ENCODE peak calls at places on chromosomes 4 and X, in five cellular contexts. R is left ventricle myocardium inferior, N is cardiac fibroblast, I is choroid plexus epithelial cell, V is A673. A is an unnamed sample.

GRCh38 chrX:74449937-74450330 is 28.6 kb downstream of the SLC16A2 start:
- DNase-seq in R (no peak), N (no peak), I (peak), V (no peak), A (peak)

GRCh38 chr4:96164814-96165351 is 325.0 kb downstream of the PDHA2 start:
- DNase-seq in R (no peak), N (peak), I (peak), V (no peak), A (peak)

GRCh38 chr4:121728066-121728465 is 31.3 kb upstream of the ANXA5 start:
- DNase-seq in R (no peak), N (peak), I (peak), V (no peak), A (peak)

GRCh38 chr4:148515248-148515647 is 73.0 kb upstream of the NR3C2 start:
- DNase-seq in R (no peak), N (peak), I (peak), V (peak), A (no peak)

GRCh38 chr4:185394568-185395254 is 1.0 kb downstream of the LRP2BP start:
- DNase-seq in R (no peak), N (no peak), I (no peak), V (no peak), A (peak)

GRCh38 chr4:98542011-98542410 is 116.4 kb downstream of the TSPAN5 start:
- DNase-seq in R (no peak), N (no peak), I (no peak), V (no peak), A (no peak)

GRCh38 chr4:108619372-108620100 is 840 bp upstream of the RPL34 start:
- DNase-seq in R (no peak), N (no peak), I (no peak), V (no peak), A (no peak)

GRCh38 chrX:77946571-77946970 is 22.9 kb downstream of the PGAM4 start:
- DNase-seq in R (no peak), N (no peak), I (no peak), V (no peak), A (no peak)

GRCh38 chr4:4625488-4625887 is 83.6 kb upstream of the STX18 start:
- DNase-seq in R (no peak), N (peak), I (peak), V (no peak), A (peak)

GRCh38 chr4:83651846-83652245 is 115.9 kb downstream of the GPAT3 start:
- DNase-seq in R (no peak), N (no peak), I (no peak), V (no peak), A (peak)

GRCh38 chr4:12393631-12394262 is 965.1 kb upstream of the HS3ST1 start:
- DNase-seq in R (no peak), N (peak), I (peak), V (no peak), A (no peak)

GRCh38 chrX:153499876-153500275 is 5.1 kb downstream of the BGN start:
- DNase-seq in R (peak), N (no peak), I (no peak), V (no peak), A (no peak)

GRCh38 chrX:8971116-8971515 is 62.8 kb downstream of the FAM9B start:
- DNase-seq in R (no peak), N (peak), I (peak), V (peak), A (peak)

GRCh38 chr4:11765849-11766453 is 337.3 kb upstream of the HS3ST1 start:
- DNase-seq in R (no peak), N (peak), I (peak), V (peak), A (no peak)

GRCh38 chrX:12360991-12361598 is 222.8 kb downstream of the FRMPD4 start:
- DNase-seq in R (no peak), N (peak), I (no peak), V (no peak), A (peak)

GRCh38 chr4:8240211-8241041 is 29.1 kb upstream of the HTRA3 start:
- DNase-seq in R (no peak), N (no peak), I (no peak), V (no peak), A (no peak)

GRCh38 chr4:17103231-17103630 is 204.8 kb upstream of the LDB2 start:
- DNase-seq in R (no peak), N (peak), I (peak), V (no peak), A (peak)

GRCh38 chr4:123777297-123777859 is 380.8 kb downstream of the SPRY1 start:
- DNase-seq in R (peak), N (peak), I (no peak), V (no peak), A (no peak)

GRCh38 chr4:186058253-186058979 is 10.5 kb upstream of the TLR3 start:
- DNase-seq in R (no peak), N (no peak), I (no peak), V (no peak), A (no peak)

GRCh38 chr4:16686195-16686594 is 212.2 kb downstream of the LDB2 start:
- DNase-seq in R (no peak), N (peak), I (peak), V (peak), A (peak)

GRCh38 chr4:37453004-37453360 is 208.4 kb downstream of the NWD2 start:
- DNase-seq in R (no peak), N (peak), I (peak), V (peak), A (peak)
- TF ChIP-seq CTCF in R (peak), N (peak), I (peak), V (peak), A (peak)

DNA sequence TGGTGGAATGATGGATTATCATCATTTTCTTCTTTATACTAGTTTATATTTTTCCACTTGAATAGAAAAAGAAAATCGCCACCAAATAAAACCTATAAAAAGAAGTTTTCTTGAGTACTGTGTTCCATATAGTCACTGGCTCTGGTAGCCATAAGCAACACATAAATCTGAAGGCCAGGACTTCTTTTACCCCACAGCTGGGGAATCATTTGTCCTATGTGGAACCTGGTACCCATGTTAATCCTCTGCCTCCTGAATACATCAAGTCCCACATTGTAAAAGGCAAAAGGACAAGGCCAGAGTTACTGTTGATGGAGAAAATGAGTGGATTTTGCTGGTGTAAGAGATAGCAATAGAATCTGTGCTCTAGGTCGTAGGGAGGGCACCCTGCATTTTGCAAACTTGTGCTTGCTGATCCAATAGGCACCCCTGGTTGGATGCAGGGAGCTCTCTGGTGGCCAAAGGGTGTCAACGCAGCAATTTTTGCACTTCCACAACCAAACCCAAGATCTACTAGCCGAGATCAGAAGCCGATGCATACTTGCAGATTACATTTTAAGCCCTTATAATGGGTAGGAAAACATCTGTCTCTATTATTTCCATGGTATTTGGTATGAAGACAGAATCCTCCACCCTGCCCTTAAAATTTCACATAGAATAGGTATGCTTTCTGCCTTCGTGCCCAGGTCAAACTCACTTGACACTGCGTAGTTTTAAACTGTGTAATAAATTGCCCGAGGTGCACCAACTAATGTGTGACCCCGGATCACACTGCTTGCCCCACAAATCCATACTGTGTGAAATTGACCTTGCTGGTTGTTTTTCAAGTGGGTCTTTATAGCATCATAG is 146.2 kb upstream of the SCML1 start:
- DNase-seq in R (peak), N (peak), I (peak), V (peak), A (peak)
- TF ChIP-seq CTCF in R (peak), N (peak), I (peak), V (peak), A (peak)

GRCh38 chrX:40920351-40920750 is 164.9 kb upstream of the USP9X start:
- DNase-seq in R (no peak), N (no peak), I (no peak), V (no peak), A (no peak)

GRCh38 chrX:40928076-40928475 is 157.2 kb upstream of the USP9X start:
- DNase-seq in R (no peak), N (no peak), I (no peak), V (no peak), A (no peak)

DNA sequence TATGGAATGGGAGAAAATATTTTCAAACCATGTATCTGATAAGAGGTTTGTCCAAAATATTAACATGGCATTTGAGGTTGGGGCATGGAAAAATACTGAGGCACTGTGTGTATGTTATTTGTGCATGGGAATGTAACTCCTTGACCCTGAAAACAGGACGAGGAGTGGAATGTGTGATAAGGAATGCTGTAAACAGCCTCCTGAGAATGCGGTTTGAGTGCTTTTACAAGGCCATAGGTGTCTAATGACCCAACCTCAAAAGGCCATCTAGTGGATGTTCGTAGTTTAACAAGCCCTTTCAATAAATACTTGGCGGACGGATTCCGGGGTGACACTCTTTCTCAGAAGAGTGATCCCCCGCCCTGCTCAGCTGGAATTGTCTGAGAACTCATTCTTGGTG is 162.9 kb upstream of the USP9X start:
- DNase-seq in R (no peak), N (peak), I (peak), V (peak), A (peak)
- TF ChIP-seq CTCF in R (peak), N (peak), I (peak), V (peak), A (peak)

GRCh38 chr4:22962186-22962786 is 269.5 kb downstream of the GBA3 start:
- DNase-seq in R (no peak), N (peak), I (peak), V (peak), A (no peak)
- TF ChIP-seq CTCF in R (peak), N (peak), I (peak), V (peak), A (peak)

GRCh38 chrX:132612990-132613564 is 124.2 kb upstream of the MBNL3 start:
- DNase-seq in R (peak), N (peak), I (peak), V (peak), A (no peak)

GRCh38 chrX:132618810-132619209 is 130.0 kb upstream of the MBNL3 start:
- DNase-seq in R (no peak), N (no peak), I (no peak), V (no peak), A (no peak)

GRCh38 chrX:132613801-132614200 is 125.0 kb upstream of the MBNL3 start:
- DNase-seq in R (no peak), N (no peak), I (no peak), V (no peak), A (no peak)

GRCh38 chrX:132614297-132614696 is 125.5 kb upstream of the MBNL3 start:
- DNase-seq in R (no peak), N (peak), I (peak), V (peak), A (no peak)

DNA sequence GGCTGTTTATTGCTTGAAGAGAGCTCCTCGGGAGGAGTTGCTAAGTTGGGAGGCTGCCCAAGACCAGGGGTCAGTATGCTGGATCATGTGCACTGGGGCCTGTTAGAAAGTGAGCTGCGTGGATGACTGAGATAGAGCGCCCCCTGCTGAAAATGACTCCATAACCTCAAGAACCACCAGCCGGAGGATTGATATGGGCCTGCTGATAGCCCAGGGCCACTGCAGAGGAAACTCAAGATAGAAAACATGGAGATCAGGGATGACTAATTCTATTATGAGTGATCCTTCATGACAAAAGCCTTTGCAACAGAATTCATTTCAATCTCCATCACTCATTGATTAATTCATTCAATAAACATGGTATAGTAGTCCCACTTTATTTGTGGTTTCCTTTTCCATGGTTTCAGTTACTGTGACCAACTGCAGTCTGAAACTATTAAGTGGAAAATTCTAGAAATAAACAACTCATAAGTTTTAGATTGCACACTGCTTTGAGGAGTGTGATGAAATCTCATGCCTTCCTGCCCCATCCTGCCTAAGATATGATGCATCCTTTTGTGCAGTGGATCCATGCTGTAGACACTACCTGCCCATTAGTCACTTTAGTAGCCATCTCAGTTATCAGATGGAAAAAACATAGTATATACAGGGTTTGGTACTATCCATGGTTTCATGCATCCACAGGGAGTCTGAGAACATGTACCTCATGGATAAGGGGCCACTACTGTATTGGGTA is 126.7 kb upstream of the MBNL3 start:
- DNase-seq in R (no peak), N (peak), I (peak), V (peak), A (peak)
- TF ChIP-seq CTCF in R (peak), N (peak), I (peak), V (peak), A (peak)

DNA sequence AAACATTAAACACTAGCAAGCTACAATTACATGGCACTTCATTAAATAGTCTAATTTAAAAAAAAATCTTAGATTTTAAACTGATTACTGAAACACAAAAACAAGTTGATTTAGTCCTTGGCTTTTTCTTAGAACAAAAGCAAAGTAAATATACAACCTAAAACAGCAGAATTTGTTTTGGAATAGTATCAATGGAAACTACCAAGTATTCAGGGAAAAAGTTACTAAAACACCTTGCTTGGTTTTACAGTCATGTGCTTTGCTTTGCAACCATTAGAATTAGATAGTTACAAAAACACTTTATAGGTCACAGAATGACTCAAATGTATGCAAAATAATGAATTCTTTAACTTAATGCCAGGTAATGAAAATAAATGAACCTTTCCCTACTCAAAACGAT is 105.3 kb downstream of the CNOT6L start:
- DNase-seq in R (no peak), N (no peak), I (no peak), V (no peak), A (no peak)
- TF ChIP-seq CTCF in R (no peak), N (no peak), I (no peak), V (no peak), A (no peak)

GRCh38 chr4:152779513-152780266 is at the start of the genes ARFIP1 and TIGD4:
- DNase-seq in R (peak), N (peak), I (peak), V (peak), A (peak)

GRCh38 chr4:152778656-152779512 is 646 bp downstream of the TIGD4 start:
- DNase-seq in R (no peak), N (peak), I (peak), V (peak), A (no peak)

GRCh38 chr4:152785639-152786517 is 6.1 kb downstream of the ARFIP1 start:
- DNase-seq in R (no peak), N (no peak), I (no peak), V (no peak), A (no peak)

GRCh38 chr4:152780267-152780811 is 585 bp downstream of the ARFIP1 start:
- DNase-seq in R (peak), N (peak), I (peak), V (peak), A (peak)

GRCh38 chr4:152784490-152785195 is 4.9 kb downstream of the ARFIP1 start:
- DNase-seq in R (no peak), N (peak), I (peak), V (peak), A (peak)
- TF ChIP-seq CTCF in R (no peak), N (peak), I (peak), V (peak), A (peak)

DNA sequence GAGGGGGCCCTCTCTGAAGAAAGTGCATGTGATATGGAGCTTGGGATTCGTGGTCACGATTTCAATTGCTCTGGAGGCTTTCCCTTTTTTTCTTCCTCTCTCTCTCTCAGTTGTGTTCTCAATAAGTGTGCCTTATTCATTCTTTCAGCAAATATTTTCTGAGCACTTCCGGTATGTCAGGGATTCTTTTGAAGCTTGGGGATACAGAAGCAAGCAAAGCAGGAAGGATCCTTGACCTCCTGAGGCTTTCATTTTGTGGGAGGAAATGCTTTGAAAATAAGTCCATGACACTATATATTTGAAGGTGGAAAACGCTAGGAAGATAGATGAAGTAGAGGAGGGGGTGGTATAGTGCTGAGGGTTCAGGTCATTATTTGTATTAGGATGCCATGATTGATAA is 12.6 kb upstream of the GABRE start:
- DNase-seq in R (no peak), N (no peak), I (peak), V (no peak), A (no peak)
- TF ChIP-seq CTCF in R (no peak), N (no peak), I (no peak), V (no peak), A (no peak)

GRCh38 chrX:23436875-23437274 is 102.2 kb downstream of the PTCHD1 start:
- DNase-seq in R (no peak), N (no peak), I (no peak), V (no peak), A (no peak)

GRCh38 chrX:23434356-23434884 is 99.8 kb downstream of the PTCHD1 start:
- DNase-seq in R (peak), N (peak), I (peak), V (no peak), A (peak)

GRCh38 chrX:23435108-23435507 is 100.5 kb downstream of the PTCHD1 start:
- DNase-seq in R (no peak), N (peak), I (no peak), V (no peak), A (no peak)

DNA sequence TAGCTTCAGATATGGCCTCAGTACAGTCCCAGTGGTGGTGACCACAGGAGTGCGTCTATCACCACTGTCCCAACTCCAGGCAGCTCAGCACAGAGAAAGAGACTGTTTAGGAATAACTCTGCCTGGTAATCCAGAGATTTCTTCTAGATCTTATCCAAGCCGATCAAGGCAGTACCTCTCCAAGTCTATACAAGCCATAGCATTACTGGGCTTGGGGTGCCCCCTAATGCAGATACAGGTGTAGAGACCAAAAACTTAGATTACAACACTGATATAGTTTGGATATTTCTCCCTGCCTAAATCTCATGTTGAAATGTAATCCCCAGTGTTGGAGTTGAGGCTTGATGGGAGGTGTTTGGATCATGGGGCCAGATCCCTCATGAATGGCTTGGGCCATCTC is 100.9 kb downstream of the PTCHD1 start:
- DNase-seq in R (no peak), N (no peak), I (no peak), V (peak), A (no peak)
- TF ChIP-seq CTCF in R (no peak), N (no peak), I (no peak), V (no peak), A (no peak)